ENCODE peak calls at places on chromosomes 12 and 14, in eight cellular contexts. One of them, this sample, is unnamed.

GRCh38 chr12:116236148-116236731 is 41.3 kb downstream of the MED13L start:
- DNase-seq in heart right ventricle: no peak
- DNase-seq in prostate gland: peak; percentile 59
- DNase-seq in left ventricle myocardium inferior: peak; percentile 33
- DNase-seq in DND-41: peak; percentile 66
- DNase-seq in HCT116: no peak
- DNase-seq in testis: peak; percentile 70
- DNase-seq in psoas muscle: no peak
- DNase-seq in this sample: no peak

GRCh38 chr14:33914676-33915516 is 36.0 kb downstream of the EGLN3 start:
- DNase-seq in heart right ventricle: no peak
- DNase-seq in prostate gland: no peak
- DNase-seq in left ventricle myocardium inferior: no peak
- DNase-seq in DND-41: no peak
- DNase-seq in HCT116: peak; percentile 79
- DNase-seq in testis: no peak
- DNase-seq in psoas muscle: no peak
- DNase-seq in this sample: no peak

GRCh38 chr12:110901401-110901800 is 19.0 kb downstream of the MYL2 start:
- DNase-seq in heart right ventricle: no peak
- DNase-seq in prostate gland: no peak
- DNase-seq in left ventricle myocardium inferior: no peak
- DNase-seq in DND-41: no peak
- DNase-seq in HCT116: no peak
- DNase-seq in testis: no peak
- DNase-seq in psoas muscle: no peak
- DNase-seq in this sample: no peak

GRCh38 chr12:57864811-57865751 is 18.6 kb upstream of the CTDSP2 start:
- DNase-seq in heart right ventricle: peak; percentile 84
- DNase-seq in prostate gland: peak; percentile 64
- DNase-seq in left ventricle myocardium inferior: peak; percentile 83
- DNase-seq in DND-41: peak; percentile 20
- DNase-seq in HCT116: peak; percentile 32
- DNase-seq in testis: peak; percentile 74
- DNase-seq in psoas muscle: peak; percentile 86
- DNase-seq in this sample: peak; percentile 91

GRCh38 chr12:72346331-72346944 is 74.3 kb downstream of the TRHDE start:
- DNase-seq in heart right ventricle: no peak
- DNase-seq in prostate gland: peak; percentile 55
- DNase-seq in left ventricle myocardium inferior: no peak
- DNase-seq in DND-41: peak; percentile 56
- DNase-seq in HCT116: peak; percentile 77
- DNase-seq in testis: peak; percentile 86
- DNase-seq in psoas muscle: peak; percentile 12
- DNase-seq in this sample: peak; percentile 42

GRCh38 chr14:69943084-69943797 is 64.0 kb downstream of the SMOC1 start:
- DNase-seq in heart right ventricle: no peak
- DNase-seq in prostate gland: no peak
- DNase-seq in left ventricle myocardium inferior: no peak
- DNase-seq in DND-41: no peak
- DNase-seq in HCT116: no peak
- DNase-seq in testis: no peak
- DNase-seq in psoas muscle: no peak
- DNase-seq in this sample: no peak

GRCh38 chr14:96204151-96205058 is at the start of gene BDKRB2:
- DNase-seq in heart right ventricle: peak; percentile 42
- DNase-seq in prostate gland: peak; percentile 83
- DNase-seq in left ventricle myocardium inferior: peak; percentile 44
- DNase-seq in DND-41: no peak
- DNase-seq in HCT116: peak; percentile 38
- DNase-seq in testis: peak; percentile 64
- DNase-seq in psoas muscle: peak; percentile 70
- DNase-seq in this sample: peak; percentile 56

GRCh38 chr14:26841920-26842741 is 244.3 kb upstream of the NOVA1 start:
- DNase-seq in heart right ventricle: no peak
- DNase-seq in prostate gland: peak; percentile 24
- DNase-seq in left ventricle myocardium inferior: no peak
- DNase-seq in DND-41: no peak
- DNase-seq in HCT116: no peak
- DNase-seq in testis: peak; percentile 66
- DNase-seq in psoas muscle: peak; percentile 37
- DNase-seq in this sample: peak; percentile 21

GRCh38 chr12:31278445-31279242 is 47.3 kb downstream of the SINHCAF start:
- DNase-seq in heart right ventricle: no peak
- DNase-seq in prostate gland: no peak
- DNase-seq in left ventricle myocardium inferior: no peak
- DNase-seq in DND-41: no peak
- DNase-seq in HCT116: no peak
- DNase-seq in testis: no peak
- DNase-seq in psoas muscle: no peak
- DNase-seq in this sample: no peak

GRCh38 chr12:111766608-111767361 is at the start of gene ALDH2:
- DNase-seq in heart right ventricle: peak; percentile 84
- DNase-seq in prostate gland: peak; percentile 81
- DNase-seq in left ventricle myocardium inferior: peak; percentile 85
- DNase-seq in DND-41: no peak
- DNase-seq in HCT116: peak; percentile 6
- DNase-seq in testis: peak; percentile 88
- DNase-seq in psoas muscle: peak; percentile 79
- DNase-seq in this sample: peak; percentile 84

GRCh38 chr12:63042646-63043045 is 107.7 kb upstream of the PPM1H start:
- DNase-seq in heart right ventricle: no peak
- DNase-seq in prostate gland: no peak
- DNase-seq in left ventricle myocardium inferior: no peak
- DNase-seq in DND-41: no peak
- DNase-seq in HCT116: no peak
- DNase-seq in testis: no peak
- DNase-seq in psoas muscle: no peak
- DNase-seq in this sample: no peak

GRCh38 chr12:65449400-65449799 is 170.9 kb downstream of the MSRB3 start:
- DNase-seq in heart right ventricle: no peak
- DNase-seq in prostate gland: no peak
- DNase-seq in left ventricle myocardium inferior: no peak
- DNase-seq in DND-41: no peak
- DNase-seq in HCT116: no peak
- DNase-seq in testis: no peak
- DNase-seq in psoas muscle: no peak
- DNase-seq in this sample: no peak

GRCh38 chr14:81219821-81220487 is 805 bp downstream of the GTF2A1 start:
- DNase-seq in heart right ventricle: peak; percentile 53
- DNase-seq in prostate gland: peak; percentile 9
- DNase-seq in left ventricle myocardium inferior: peak; percentile 45
- DNase-seq in DND-41: peak; percentile 36
- DNase-seq in HCT116: no peak
- DNase-seq in testis: no peak
- DNase-seq in psoas muscle: peak; percentile 47
- DNase-seq in this sample: peak; percentile 68

GRCh38 chr12:124328116-124328515 is 33.2 kb downstream of the RFLNA start:
- DNase-seq in heart right ventricle: peak; percentile 66
- DNase-seq in prostate gland: no peak
- DNase-seq in left ventricle myocardium inferior: peak; percentile 75
- DNase-seq in DND-41: no peak
- DNase-seq in HCT116: no peak
- DNase-seq in testis: peak; percentile 64
- DNase-seq in psoas muscle: no peak
- DNase-seq in this sample: no peak

GRCh38 chr12:2691340-2692111 is 103.2 kb upstream of the FKBP4 start:
- DNase-seq in heart right ventricle: no peak
- DNase-seq in prostate gland: no peak
- DNase-seq in left ventricle myocardium inferior: no peak
- DNase-seq in DND-41: peak; percentile 58
- DNase-seq in HCT116: peak; percentile 4
- DNase-seq in testis: no peak
- DNase-seq in psoas muscle: no peak
- DNase-seq in this sample: no peak

GRCh38 chr14:23028800-23029199 is 5.9 kb downstream of the PSMB5 start:
- DNase-seq in heart right ventricle: no peak
- DNase-seq in prostate gland: no peak
- DNase-seq in left ventricle myocardium inferior: no peak
- DNase-seq in DND-41: peak; percentile 25
- DNase-seq in HCT116: no peak
- DNase-seq in testis: no peak
- DNase-seq in psoas muscle: no peak
- DNase-seq in this sample: no peak

GRCh38 chr12:71438670-71439361 is 782 bp upstream of the LGR5 start:
- DNase-seq in heart right ventricle: no peak
- DNase-seq in prostate gland: no peak
- DNase-seq in left ventricle myocardium inferior: no peak
- DNase-seq in DND-41: no peak
- DNase-seq in HCT116: no peak
- DNase-seq in testis: no peak
- DNase-seq in psoas muscle: no peak
- DNase-seq in this sample: no peak

GRCh38 chr12:28374556-28374955 is 184.3 kb downstream of the CCDC91 start:
- DNase-seq in heart right ventricle: no peak
- DNase-seq in prostate gland: no peak
- DNase-seq in left ventricle myocardium inferior: no peak
- DNase-seq in DND-41: no peak
- DNase-seq in HCT116: no peak
- DNase-seq in testis: no peak
- DNase-seq in psoas muscle: no peak
- DNase-seq in this sample: no peak

GRCh38 chr12:76967181-76967885 is 88.5 kb upstream of the CSRP2 start:
- DNase-seq in heart right ventricle: no peak
- DNase-seq in prostate gland: no peak
- DNase-seq in left ventricle myocardium inferior: no peak
- DNase-seq in DND-41: no peak
- DNase-seq in HCT116: no peak
- DNase-seq in testis: no peak
- DNase-seq in psoas muscle: no peak
- DNase-seq in this sample: no peak

DNA sequence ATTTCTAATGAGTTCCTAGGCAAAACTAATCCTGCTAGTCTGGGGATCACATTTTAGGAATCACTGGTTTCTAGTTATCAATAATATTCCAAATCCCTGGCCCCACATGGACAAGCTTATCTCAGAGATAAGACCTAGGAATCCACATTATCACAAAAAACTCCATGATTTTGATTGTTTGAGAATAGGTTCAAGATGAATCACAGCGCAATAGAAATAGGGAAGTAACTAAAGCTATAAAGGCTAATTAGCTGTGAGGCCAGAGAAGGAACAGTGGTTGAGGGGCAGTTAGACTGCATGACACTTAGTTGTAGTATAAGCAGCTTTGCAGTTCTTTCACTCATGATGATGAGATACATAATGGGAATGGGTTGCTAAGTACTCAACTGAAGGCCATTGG is 13.1 kb upstream of the ATP5F1B start:
- DNase-seq in heart right ventricle: no peak
- DNase-seq in prostate gland: no peak
- DNase-seq in left ventricle myocardium inferior: no peak
- DNase-seq in DND-41: no peak
- DNase-seq in HCT116: no peak
- DNase-seq in testis: no peak
- DNase-seq in psoas muscle: no peak
- DNase-seq in this sample: no peak
- H3K4me1 ChIP-seq in heart right ventricle: no peaks in the 10 kb centered on the region
- H3K4me1 ChIP-seq in prostate gland: no peaks in the 10 kb centered on the region
- H3K4me1 ChIP-seq in left ventricle myocardium inferior: no peaks in the 10 kb centered on the region
- H3K4me1 ChIP-seq in DND-41: no peaks in the 10 kb centered on the region
- H3K4me1 ChIP-seq in HCT116: no peaks in the 10 kb centered on the region
- H3K4me1 ChIP-seq in testis: no peaks in the 10 kb centered on the region
- H3K4me1 ChIP-seq in psoas muscle: no peaks in the 10 kb centered on the region
- H3K4me1 ChIP-seq in this sample: no peaks in the 10 kb centered on the region

DNA sequence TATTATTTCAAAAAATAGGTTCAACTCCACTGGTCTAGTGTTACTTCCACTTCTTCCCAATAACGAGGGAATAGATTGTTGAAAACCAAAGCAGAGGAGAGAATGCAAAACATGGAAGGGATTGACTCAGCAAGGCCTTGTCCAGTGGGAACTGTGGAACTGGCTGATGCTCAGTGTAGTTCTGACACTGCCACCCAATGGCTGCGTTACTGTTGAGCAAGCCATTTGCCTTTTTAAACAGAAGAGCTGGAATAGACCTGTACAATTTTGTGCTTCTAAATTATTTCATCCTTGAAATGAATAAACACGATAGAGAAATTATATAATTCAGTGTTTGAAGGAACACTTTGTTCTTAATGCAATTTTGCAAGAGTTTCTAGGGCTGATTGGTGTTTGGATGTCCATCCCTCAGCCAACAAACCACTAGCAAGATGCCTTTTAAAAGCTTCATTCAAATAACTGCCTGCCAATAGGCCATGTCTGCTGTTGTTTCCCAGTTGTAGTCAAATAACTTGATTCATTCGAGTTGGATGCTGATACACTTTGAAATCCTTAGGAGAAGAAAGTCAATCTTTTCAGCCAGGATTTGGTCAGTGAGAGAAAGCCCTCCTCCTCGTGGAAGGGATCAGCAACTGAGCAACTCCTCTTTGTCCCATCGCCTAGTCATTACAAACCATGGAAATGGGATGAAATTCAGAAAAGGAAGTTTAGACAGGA is 7.2 kb upstream of the MGP start:
- DNase-seq in heart right ventricle: no peak
- DNase-seq in prostate gland: no peak
- DNase-seq in left ventricle myocardium inferior: no peak
- DNase-seq in DND-41: no peak
- DNase-seq in HCT116: no peak
- DNase-seq in testis: peak; percentile 81
- DNase-seq in psoas muscle: peak; percentile 40
- DNase-seq in this sample: peak; percentile 59
- TF ChIP-seq CTCF in heart right ventricle: peak; percentile 23
- TF ChIP-seq CTCF in prostate gland: no peak
- TF ChIP-seq CTCF in left ventricle myocardium inferior: peak; percentile 29
- TF ChIP-seq CTCF in DND-41: no peak
- TF ChIP-seq CTCF in HCT116: no peak
- TF ChIP-seq CTCF in testis: no peak
- TF ChIP-seq CTCF in psoas muscle: no peak
- TF ChIP-seq CTCF in this sample: peak; percentile 34

GRCh38 chr14:64759555-64759938 is 55.3 kb downstream of the PLEKHG3 start:
- DNase-seq in heart right ventricle: no peak
- DNase-seq in prostate gland: no peak
- DNase-seq in left ventricle myocardium inferior: no peak
- DNase-seq in DND-41: no peak
- DNase-seq in HCT116: no peak
- DNase-seq in testis: no peak
- DNase-seq in psoas muscle: no peak
- DNase-seq in this sample: no peak
- H3K4me1 ChIP-seq in heart right ventricle: peaks cover 87% of the 10 kb centered on the region
- H3K4me1 ChIP-seq in prostate gland: peaks cover 12% of the 10 kb centered on the region
- H3K4me1 ChIP-seq in left ventricle myocardium inferior: peaks cover 80% of the 10 kb centered on the region
- H3K4me1 ChIP-seq in DND-41: peaks cover 1% of the 10 kb centered on the region
- H3K4me1 ChIP-seq in HCT116: peaks cover 43% of the 10 kb centered on the region
- H3K4me1 ChIP-seq in testis: peaks cover 58% of the 10 kb centered on the region
- H3K4me1 ChIP-seq in psoas muscle: peaks cover 59% of the 10 kb centered on the region
- H3K4me1 ChIP-seq in this sample: peaks cover 35% of the 10 kb centered on the region

GRCh38 chr14:32405856-32406255 is 76.8 kb downstream of the AKAP6 start:
- DNase-seq in heart right ventricle: no peak
- DNase-seq in prostate gland: no peak
- DNase-seq in left ventricle myocardium inferior: no peak
- DNase-seq in DND-41: no peak
- DNase-seq in HCT116: no peak
- DNase-seq in testis: no peak
- DNase-seq in psoas muscle: no peak
- DNase-seq in this sample: no peak
- TF ChIP-seq CTCF in heart right ventricle: no peak
- TF ChIP-seq CTCF in prostate gland: no peak
- TF ChIP-seq CTCF in left ventricle myocardium inferior: no peak
- TF ChIP-seq CTCF in DND-41: peak; percentile 14
- TF ChIP-seq CTCF in HCT116: no peak
- TF ChIP-seq CTCF in testis: no peak
- TF ChIP-seq CTCF in psoas muscle: no peak
- TF ChIP-seq CTCF in this sample: no peak

GRCh38 chr12:113235976-113236375 is 14.7 kb downstream of the TPCN1 start:
- DNase-seq in heart right ventricle: no peak
- DNase-seq in prostate gland: no peak
- DNase-seq in left ventricle myocardium inferior: no peak
- DNase-seq in DND-41: no peak
- DNase-seq in HCT116: no peak
- DNase-seq in testis: no peak
- DNase-seq in psoas muscle: no peak
- DNase-seq in this sample: no peak
- H3K4me1 ChIP-seq in heart right ventricle: peaks cover 98% of the 10 kb centered on the region
- H3K4me1 ChIP-seq in prostate gland: peaks cover 16% of the 10 kb centered on the region
- H3K4me1 ChIP-seq in left ventricle myocardium inferior: peaks cover 100% of the 10 kb centered on the region
- H3K4me1 ChIP-seq in DND-41: no peaks in the 10 kb centered on the region
- H3K4me1 ChIP-seq in HCT116: peaks cover 22% of the 10 kb centered on the region
- H3K4me1 ChIP-seq in testis: peaks cover 17% of the 10 kb centered on the region
- H3K4me1 ChIP-seq in psoas muscle: peaks cover 89% of the 10 kb centered on the region
- H3K4me1 ChIP-seq in this sample: peaks cover 6% of the 10 kb centered on the region